ENCODE peak calls at places on chromosomes 2 and 18, in four cellular contexts. One of them, this sample, is unnamed.

GRCh38 chr2:216285641-216286156 is 86.6 kb downstream of the MARCHF4 start:
- ATAC-seq in Panc1: no peak
- ATAC-seq in WTC11: peak; percentile 5
- ATAC-seq in activated CD8-positive, alpha-beta T cell treated with anti-CD3 and anti-CD28 coated beads, Interleukin-2, amount 10 ng/mL, durations not matched to agents 7 days and 5 days: no peak
- ATAC-seq in this sample: no peak

GRCh38 chr2:232327089-232328037 is 51.2 kb upstream of the ALPP start:
- ATAC-seq in WTC11: peak; percentile 71
- ATAC-seq in Panc1: peak; percentile 78
- ATAC-seq in activated CD8-positive, alpha-beta T cell treated with anti-CD3 and anti-CD28 coated beads, Interleukin-2, amount 10 ng/mL, durations not matched to agents 7 days and 5 days: peak; percentile 83
- ATAC-seq in this sample: peak; percentile 85

GRCh38 chr18:49094136-49094535 is 143.4 kb upstream of the SMAD7 start:
- ATAC-seq in WTC11: no peak
- ATAC-seq in activated CD8-positive, alpha-beta T cell treated with anti-CD3 and anti-CD28 coated beads, Interleukin-2, amount 10 ng/mL, durations not matched to agents 7 days and 5 days: no peak
- ATAC-seq in Panc1: no peak
- ATAC-seq in this sample: no peak

GRCh38 chr2:119158563-119159347 is at the start of gene C1QL2:
- ATAC-seq in activated CD8-positive, alpha-beta T cell treated with anti-CD3 and anti-CD28 coated beads, Interleukin-2, amount 10 ng/mL, durations not matched to agents 7 days and 5 days: no peak
- ATAC-seq in Panc1: no peak
- ATAC-seq in WTC11: peak; percentile 9
- ATAC-seq in this sample: no peak

GRCh38 chr2:74261204-74261864 is 62.9 kb downstream of the MTHFD2 start:
- ATAC-seq in activated CD8-positive, alpha-beta T cell treated with anti-CD3 and anti-CD28 coated beads, Interleukin-2, amount 10 ng/mL, durations not matched to agents 7 days and 5 days: no peak
- ATAC-seq in WTC11: peak; percentile 91
- ATAC-seq in Panc1: peak; percentile 86
- ATAC-seq in this sample: no peak

GRCh38 chr2:215881582-215881981 is 131.8 kb downstream of the MREG start:
- ATAC-seq in WTC11: no peak
- ATAC-seq in Panc1: no peak
- ATAC-seq in activated CD8-positive, alpha-beta T cell treated with anti-CD3 and anti-CD28 coated beads, Interleukin-2, amount 10 ng/mL, durations not matched to agents 7 days and 5 days: no peak
- ATAC-seq in this sample: no peak

GRCh38 chr2:172233947-172234715 is 131.4 kb upstream of the DLX2 start:
- ATAC-seq in WTC11: peak; percentile 8
- ATAC-seq in activated CD8-positive, alpha-beta T cell treated with anti-CD3 and anti-CD28 coated beads, Interleukin-2, amount 10 ng/mL, durations not matched to agents 7 days and 5 days: no peak
- ATAC-seq in Panc1: no peak
- ATAC-seq in this sample: no peak

GRCh38 chr2:74149249-74149530 is 1.5 kb upstream of the BOLA3 start:
- ATAC-seq in WTC11: no peak
- ATAC-seq in activated CD8-positive, alpha-beta T cell treated with anti-CD3 and anti-CD28 coated beads, Interleukin-2, amount 10 ng/mL, durations not matched to agents 7 days and 5 days: no peak
- ATAC-seq in Panc1: no peak
- ATAC-seq in this sample: no peak

GRCh38 chr2:69754633-69755032 is 12.7 kb downstream of the ANXA4 start:
- ATAC-seq in WTC11: no peak
- ATAC-seq in activated CD8-positive, alpha-beta T cell treated with anti-CD3 and anti-CD28 coated beads, Interleukin-2, amount 10 ng/mL, durations not matched to agents 7 days and 5 days: no peak
- ATAC-seq in Panc1: no peak
- ATAC-seq in this sample: no peak

GRCh38 chr2:28664120-28664842 is 87.3 kb upstream of the PPP1CB start:
- ATAC-seq in Panc1: peak; percentile 70
- ATAC-seq in WTC11: no peak
- ATAC-seq in activated CD8-positive, alpha-beta T cell treated with anti-CD3 and anti-CD28 coated beads, Interleukin-2, amount 10 ng/mL, durations not matched to agents 7 days and 5 days: no peak
- ATAC-seq in this sample: no peak

GRCh38 chr2:67215214-67215613 is 181.9 kb upstream of the ETAA1 start:
- ATAC-seq in WTC11: peak; percentile 81
- ATAC-seq in Panc1: no peak
- ATAC-seq in activated CD8-positive, alpha-beta T cell treated with anti-CD3 and anti-CD28 coated beads, Interleukin-2, amount 10 ng/mL, durations not matched to agents 7 days and 5 days: no peak
- ATAC-seq in this sample: no peak

GRCh38 chr18:55252946-55253345 is 293.7 kb upstream of the CCDC68 start:
- ATAC-seq in WTC11: no peak
- ATAC-seq in activated CD8-positive, alpha-beta T cell treated with anti-CD3 and anti-CD28 coated beads, Interleukin-2, amount 10 ng/mL, durations not matched to agents 7 days and 5 days: no peak
- ATAC-seq in Panc1: no peak
- ATAC-seq in this sample: no peak

GRCh38 chr2:144324446-144325045 is 195.4 kb downstream of the ZEB2 start:
- ATAC-seq in activated CD8-positive, alpha-beta T cell treated with anti-CD3 and anti-CD28 coated beads, Interleukin-2, amount 10 ng/mL, durations not matched to agents 7 days and 5 days: peak; percentile 18
- ATAC-seq in Panc1: no peak
- ATAC-seq in WTC11: no peak
- ATAC-seq in this sample: peak; percentile 75

GRCh38 chr2:225841314-225841713 is 441.8 kb downstream of the NYAP2 start:
- ATAC-seq in WTC11: no peak
- ATAC-seq in Panc1: no peak
- ATAC-seq in activated CD8-positive, alpha-beta T cell treated with anti-CD3 and anti-CD28 coated beads, Interleukin-2, amount 10 ng/mL, durations not matched to agents 7 days and 5 days: no peak
- ATAC-seq in this sample: no peak

GRCh38 chr2:44746367-44746766 is 195.1 kb upstream of the SIX3 start:
- ATAC-seq in activated CD8-positive, alpha-beta T cell treated with anti-CD3 and anti-CD28 coated beads, Interleukin-2, amount 10 ng/mL, durations not matched to agents 7 days and 5 days: no peak
- ATAC-seq in WTC11: no peak
- ATAC-seq in Panc1: no peak
- ATAC-seq in this sample: no peak

GRCh38 chr2:32479993-32480392 is 123.2 kb downstream of the BIRC6 start:
- ATAC-seq in Panc1: no peak
- ATAC-seq in WTC11: no peak
- ATAC-seq in activated CD8-positive, alpha-beta T cell treated with anti-CD3 and anti-CD28 coated beads, Interleukin-2, amount 10 ng/mL, durations not matched to agents 7 days and 5 days: no peak
- ATAC-seq in this sample: no peak

GRCh38 chr2:233059547-233059796 is 670 bp upstream of the INPP5D start:
- ATAC-seq in activated CD8-positive, alpha-beta T cell treated with anti-CD3 and anti-CD28 coated beads, Interleukin-2, amount 10 ng/mL, durations not matched to agents 7 days and 5 days: no peak
- ATAC-seq in WTC11: peak; percentile 42
- ATAC-seq in Panc1: no peak
- ATAC-seq in this sample: no peak

GRCh38 chr2:160408575-160409291 is 84.9 kb downstream of the RBMS1 start:
- ATAC-seq in activated CD8-positive, alpha-beta T cell treated with anti-CD3 and anti-CD28 coated beads, Interleukin-2, amount 10 ng/mL, durations not matched to agents 7 days and 5 days: no peak
- ATAC-seq in WTC11: peak; percentile 40
- ATAC-seq in Panc1: peak; percentile 37
- ATAC-seq in this sample: no peak

GRCh38 chr2:173043897-173044472 is 31.7 kb upstream of the MAP3K20 start:
- ATAC-seq in WTC11: peak; percentile 48
- ATAC-seq in activated CD8-positive, alpha-beta T cell treated with anti-CD3 and anti-CD28 coated beads, Interleukin-2, amount 10 ng/mL, durations not matched to agents 7 days and 5 days: no peak
- ATAC-seq in Panc1: peak; percentile 18
- ATAC-seq in this sample: no peak

GRCh38 chr18:67662996-67663395 is 146.5 kb upstream of the DSEL start:
- ATAC-seq in Panc1: no peak
- ATAC-seq in WTC11: no peak
- ATAC-seq in activated CD8-positive, alpha-beta T cell treated with anti-CD3 and anti-CD28 coated beads, Interleukin-2, amount 10 ng/mL, durations not matched to agents 7 days and 5 days: no peak
- ATAC-seq in this sample: no peak

GRCh38 chr2:142270291-142270690 is 139.5 kb upstream of the LRP1B start:
- ATAC-seq in Panc1: no peak
- ATAC-seq in WTC11: no peak
- ATAC-seq in activated CD8-positive, alpha-beta T cell treated with anti-CD3 and anti-CD28 coated beads, Interleukin-2, amount 10 ng/mL, durations not matched to agents 7 days and 5 days: no peak
- ATAC-seq in this sample: no peak

GRCh38 chr2:101706819-101707177 is 9.3 kb downstream of the MAP4K4 start:
- ATAC-seq in Panc1: no peak
- ATAC-seq in activated CD8-positive, alpha-beta T cell treated with anti-CD3 and anti-CD28 coated beads, Interleukin-2, amount 10 ng/mL, durations not matched to agents 7 days and 5 days: peak; percentile 67
- ATAC-seq in WTC11: no peak
- ATAC-seq in this sample: peak; percentile 55

GRCh38 chr18:62987035-62987830 is 271.9 kb downstream of the PHLPP1 start:
- ATAC-seq in Panc1: no peak
- ATAC-seq in activated CD8-positive, alpha-beta T cell treated with anti-CD3 and anti-CD28 coated beads, Interleukin-2, amount 10 ng/mL, durations not matched to agents 7 days and 5 days: no peak
- ATAC-seq in WTC11: no peak
- ATAC-seq in this sample: no peak

GRCh38 chr2:72961853-72962468 is 44.6 kb downstream of the EMX1 start:
- ATAC-seq in WTC11: no peak
- ATAC-seq in Panc1: no peak
- ATAC-seq in activated CD8-positive, alpha-beta T cell treated with anti-CD3 and anti-CD28 coated beads, Interleukin-2, amount 10 ng/mL, durations not matched to agents 7 days and 5 days: no peak
- ATAC-seq in this sample: no peak

GRCh38 chr2:182038579-182038978 is 52.9 kb downstream of the PPP1R1C start:
- ATAC-seq in WTC11: no peak
- ATAC-seq in activated CD8-positive, alpha-beta T cell treated with anti-CD3 and anti-CD28 coated beads, Interleukin-2, amount 10 ng/mL, durations not matched to agents 7 days and 5 days: no peak
- ATAC-seq in Panc1: peak; percentile 58
- ATAC-seq in this sample: no peak

GRCh38 chr18:49061906-49062831 is 111.4 kb upstream of the SMAD7 start:
- ATAC-seq in WTC11: peak; percentile 28
- ATAC-seq in activated CD8-positive, alpha-beta T cell treated with anti-CD3 and anti-CD28 coated beads, Interleukin-2, amount 10 ng/mL, durations not matched to agents 7 days and 5 days: no peak
- ATAC-seq in Panc1: no peak
- ATAC-seq in this sample: no peak

GRCh38 chr2:74079522-74080341 is 68.0 kb downstream of the BOLA3 start:
- ATAC-seq in WTC11: no peak
- ATAC-seq in activated CD8-positive, alpha-beta T cell treated with anti-CD3 and anti-CD28 coated beads, Interleukin-2, amount 10 ng/mL, durations not matched to agents 7 days and 5 days: no peak
- ATAC-seq in Panc1: no peak
- ATAC-seq in this sample: no peak

GRCh38 chr2:108944601-108945241 is 44.3 kb downstream of the EDAR start:
- ATAC-seq in activated CD8-positive, alpha-beta T cell treated with anti-CD3 and anti-CD28 coated beads, Interleukin-2, amount 10 ng/mL, durations not matched to agents 7 days and 5 days: no peak
- ATAC-seq in Panc1: peak; percentile 60
- ATAC-seq in WTC11: peak; percentile 97
- ATAC-seq in this sample: no peak

GRCh38 chr18:35456181-35456850 is 41.4 kb downstream of the INO80C start:
- ATAC-seq in activated CD8-positive, alpha-beta T cell treated with anti-CD3 and anti-CD28 coated beads, Interleukin-2, amount 10 ng/mL, durations not matched to agents 7 days and 5 days: no peak
- ATAC-seq in WTC11: no peak
- ATAC-seq in Panc1: no peak
- ATAC-seq in this sample: no peak

GRCh38 chr18:61992923-61993322 is 100.1 kb upstream of the RNF152 start:
- ATAC-seq in WTC11: no peak
- ATAC-seq in activated CD8-positive, alpha-beta T cell treated with anti-CD3 and anti-CD28 coated beads, Interleukin-2, amount 10 ng/mL, durations not matched to agents 7 days and 5 days: no peak
- ATAC-seq in Panc1: no peak
- ATAC-seq in this sample: no peak

GRCh38 chr2:236828002-236828401 is 257.7 kb upstream of the COPS8 start:
- ATAC-seq in WTC11: peak; percentile 90
- ATAC-seq in activated CD8-positive, alpha-beta T cell treated with anti-CD3 and anti-CD28 coated beads, Interleukin-2, amount 10 ng/mL, durations not matched to agents 7 days and 5 days: no peak
- ATAC-seq in Panc1: no peak
- ATAC-seq in this sample: no peak

GRCh38 chr2:160893581-160893980 is 266.6 kb upstream of the TANK start:
- ATAC-seq in activated CD8-positive, alpha-beta T cell treated with anti-CD3 and anti-CD28 coated beads, Interleukin-2, amount 10 ng/mL, durations not matched to agents 7 days and 5 days: no peak
- ATAC-seq in Panc1: no peak
- ATAC-seq in WTC11: peak; percentile 34
- ATAC-seq in this sample: no peak

GRCh38 chr18:61917870-61918269 is 25.1 kb upstream of the RNF152 start:
- ATAC-seq in Panc1: no peak
- ATAC-seq in activated CD8-positive, alpha-beta T cell treated with anti-CD3 and anti-CD28 coated beads, Interleukin-2, amount 10 ng/mL, durations not matched to agents 7 days and 5 days: no peak
- ATAC-seq in WTC11: no peak
- ATAC-seq in this sample: peak; percentile 23

GRCh38 chr2:7010376-7010775 is 93.2 kb downstream of the RNF144A start:
- ATAC-seq in activated CD8-positive, alpha-beta T cell treated with anti-CD3 and anti-CD28 coated beads, Interleukin-2, amount 10 ng/mL, durations not matched to agents 7 days and 5 days: no peak
- ATAC-seq in Panc1: no peak
- ATAC-seq in WTC11: no peak
- ATAC-seq in this sample: no peak

GRCh38 chr18:3164381-3164780 is 55.4 kb downstream of the MYOM1 start:
- ATAC-seq in WTC11: no peak
- ATAC-seq in activated CD8-positive, alpha-beta T cell treated with anti-CD3 and anti-CD28 coated beads, Interleukin-2, amount 10 ng/mL, durations not matched to agents 7 days and 5 days: no peak
- ATAC-seq in Panc1: no peak
- ATAC-seq in this sample: no peak

GRCh38 chr2:71563872-71564271 is 110.5 kb downstream of the DYSF start:
- ATAC-seq in Panc1: no peak
- ATAC-seq in activated CD8-positive, alpha-beta T cell treated with anti-CD3 and anti-CD28 coated beads, Interleukin-2, amount 10 ng/mL, durations not matched to agents 7 days and 5 days: no peak
- ATAC-seq in WTC11: no peak
- ATAC-seq in this sample: no peak